ENCODE peak calls at places on chromosome 14, in nine cellular contexts. One of them, this sample, is unnamed.

GRCh38 chr14:99603471-99603933 is 505 bp downstream of the CCDC85C start:
- DNase-seq in HFFc6: peak
- DNase-seq in CD8-positive, alpha-beta memory T cell: peak
- DNase-seq in activated CD4-positive, alpha-beta T cell treated with anti-CD3 and anti-CD28 coated beads for 24 hours: no peak
- DNase-seq in CD4-positive, alpha-beta T cell: peak
- DNase-seq in C1 segment of cervical spinal cord: no peak
- DNase-seq in epithelial cell of esophagus: peak
- DNase-seq in HTR-8/SVneo: no peak
- DNase-seq in mucosa of descending colon: peak
- DNase-seq in this sample: peak

GRCh38 chr14:104084251-104085002 is 1.1 kb upstream of the ASPG start:
- DNase-seq in HFFc6: no peak
- DNase-seq in CD8-positive, alpha-beta memory T cell: no peak
- DNase-seq in activated CD4-positive, alpha-beta T cell treated with anti-CD3 and anti-CD28 coated beads for 24 hours: no peak
- DNase-seq in CD4-positive, alpha-beta T cell: no peak
- DNase-seq in C1 segment of cervical spinal cord: no peak
- DNase-seq in epithelial cell of esophagus: no peak
- DNase-seq in HTR-8/SVneo: no peak
- DNase-seq in mucosa of descending colon: no peak
- DNase-seq in this sample: no peak

GRCh38 chr14:23094666-23095195 is at the start of gene ACIN1:
- DNase-seq in HFFc6: peak
- DNase-seq in CD8-positive, alpha-beta memory T cell: no peak
- DNase-seq in activated CD4-positive, alpha-beta T cell treated with anti-CD3 and anti-CD28 coated beads for 24 hours: no peak
- DNase-seq in CD4-positive, alpha-beta T cell: peak
- DNase-seq in C1 segment of cervical spinal cord: no peak
- DNase-seq in epithelial cell of esophagus: peak
- DNase-seq in HTR-8/SVneo: no peak
- DNase-seq in mucosa of descending colon: peak
- DNase-seq in this sample: no peak

GRCh38 chr14:73289729-73290128 is 52.4 kb downstream of the PAPLN start:
- DNase-seq in HFFc6: no peak
- DNase-seq in CD8-positive, alpha-beta memory T cell: no peak
- DNase-seq in activated CD4-positive, alpha-beta T cell treated with anti-CD3 and anti-CD28 coated beads for 24 hours: no peak
- DNase-seq in CD4-positive, alpha-beta T cell: no peak
- DNase-seq in C1 segment of cervical spinal cord: no peak
- DNase-seq in epithelial cell of esophagus: no peak
- DNase-seq in HTR-8/SVneo: no peak
- DNase-seq in mucosa of descending colon: no peak
- DNase-seq in this sample: no peak

GRCh38 chr14:74249433-74250375 is 10.5 kb downstream of the VSX2 start:
- DNase-seq in HFFc6: no peak
- DNase-seq in CD8-positive, alpha-beta memory T cell: no peak
- DNase-seq in activated CD4-positive, alpha-beta T cell treated with anti-CD3 and anti-CD28 coated beads for 24 hours: no peak
- DNase-seq in CD4-positive, alpha-beta T cell: no peak
- DNase-seq in C1 segment of cervical spinal cord: no peak
- DNase-seq in epithelial cell of esophagus: no peak
- DNase-seq in HTR-8/SVneo: no peak
- DNase-seq in mucosa of descending colon: no peak
- DNase-seq in this sample: no peak

GRCh38 chr14:68864301-68864810 is 71.5 kb upstream of the ZFP36L1 start:
- DNase-seq in HFFc6: no peak
- DNase-seq in CD8-positive, alpha-beta memory T cell: no peak
- DNase-seq in activated CD4-positive, alpha-beta T cell treated with anti-CD3 and anti-CD28 coated beads for 24 hours: no peak
- DNase-seq in CD4-positive, alpha-beta T cell: no peak
- DNase-seq in C1 segment of cervical spinal cord: no peak
- DNase-seq in epithelial cell of esophagus: no peak
- DNase-seq in HTR-8/SVneo: no peak
- DNase-seq in mucosa of descending colon: no peak
- DNase-seq in this sample: no peak

GRCh38 chr14:104105071-104105821 is 19.7 kb downstream of the ASPG start:
- DNase-seq in HFFc6: no peak
- DNase-seq in CD8-positive, alpha-beta memory T cell: no peak
- DNase-seq in activated CD4-positive, alpha-beta T cell treated with anti-CD3 and anti-CD28 coated beads for 24 hours: no peak
- DNase-seq in CD4-positive, alpha-beta T cell: no peak
- DNase-seq in C1 segment of cervical spinal cord: no peak
- DNase-seq in epithelial cell of esophagus: no peak
- DNase-seq in HTR-8/SVneo: no peak
- DNase-seq in mucosa of descending colon: peak
- DNase-seq in this sample: no peak

GRCh38 chr14:75182820-75183219 is 6.4 kb upstream of the TMED10 start:
- DNase-seq in HFFc6: peak
- DNase-seq in CD8-positive, alpha-beta memory T cell: no peak
- DNase-seq in activated CD4-positive, alpha-beta T cell treated with anti-CD3 and anti-CD28 coated beads for 24 hours: no peak
- DNase-seq in CD4-positive, alpha-beta T cell: no peak
- DNase-seq in C1 segment of cervical spinal cord: no peak
- DNase-seq in epithelial cell of esophagus: peak
- DNase-seq in HTR-8/SVneo: peak
- DNase-seq in mucosa of descending colon: no peak
- DNase-seq in this sample: no peak

GRCh38 chr14:104827173-104828055 is 26.5 kb downstream of the ZBTB42 start:
- DNase-seq in HFFc6: peak
- DNase-seq in CD8-positive, alpha-beta memory T cell: peak
- DNase-seq in activated CD4-positive, alpha-beta T cell treated with anti-CD3 and anti-CD28 coated beads for 24 hours: peak
- DNase-seq in CD4-positive, alpha-beta T cell: peak
- DNase-seq in C1 segment of cervical spinal cord: no peak
- DNase-seq in epithelial cell of esophagus: peak
- DNase-seq in HTR-8/SVneo: peak
- DNase-seq in mucosa of descending colon: peak
- DNase-seq in this sample: peak

GRCh38 chr14:33280646-33281045 is 342.0 kb downstream of the NPAS3 start:
- DNase-seq in HFFc6: no peak
- DNase-seq in CD8-positive, alpha-beta memory T cell: no peak
- DNase-seq in activated CD4-positive, alpha-beta T cell treated with anti-CD3 and anti-CD28 coated beads for 24 hours: no peak
- DNase-seq in CD4-positive, alpha-beta T cell: no peak
- DNase-seq in C1 segment of cervical spinal cord: no peak
- DNase-seq in epithelial cell of esophagus: peak
- DNase-seq in HTR-8/SVneo: peak
- DNase-seq in mucosa of descending colon: no peak
- DNase-seq in this sample: no peak

GRCh38 chr14:23154876-23155587 is 28.4 kb downstream of the SLC7A8 start:
- DNase-seq in HFFc6: peak
- DNase-seq in CD8-positive, alpha-beta memory T cell: no peak
- DNase-seq in activated CD4-positive, alpha-beta T cell treated with anti-CD3 and anti-CD28 coated beads for 24 hours: no peak
- DNase-seq in CD4-positive, alpha-beta T cell: no peak
- DNase-seq in C1 segment of cervical spinal cord: no peak
- DNase-seq in epithelial cell of esophagus: peak
- DNase-seq in HTR-8/SVneo: no peak
- DNase-seq in mucosa of descending colon: peak
- DNase-seq in this sample: no peak

GRCh38 chr14:21059842-21060589 is 2.4 kb downstream of the RNASE8 start:
- DNase-seq in HFFc6: no peak
- DNase-seq in CD8-positive, alpha-beta memory T cell: no peak
- DNase-seq in activated CD4-positive, alpha-beta T cell treated with anti-CD3 and anti-CD28 coated beads for 24 hours: no peak
- DNase-seq in CD4-positive, alpha-beta T cell: no peak
- DNase-seq in C1 segment of cervical spinal cord: no peak
- DNase-seq in epithelial cell of esophagus: no peak
- DNase-seq in HTR-8/SVneo: no peak
- DNase-seq in mucosa of descending colon: no peak
- DNase-seq in this sample: no peak

This sample was measured in CD4-positive, alpha-beta memory T cell.